ENCODE peak calls at places on chromosomes 12 and 14, in six cellular contexts. V, N, R, P, E and U are unnamed samples.

GRCh38 chr14:88870777-88871176 is 46.3 kb downstream of the TTC8 start:
- DNase-seq in V (no peak), N (no peak), R (no peak), P (no peak), E (no peak), U (no peak)

GRCh38 chr14:93059917-93060545 is 55.7 kb downstream of the ITPK1 start:
- DNase-seq in V (no peak), N (no peak), R (no peak), P (no peak), E (no peak), U (no peak)

GRCh38 chr14:24064856-24065255 is 6.5 kb upstream of the CPNE6 start:
- DNase-seq in V (no peak), N (no peak), R (no peak), P (no peak), E (no peak), U (no peak)

GRCh38 chr12:95663525-95663924 is 112.2 kb upstream of the USP44 start:
- DNase-seq in V (no peak), N (no peak), R (no peak), P (no peak), E (no peak), U (no peak)

GRCh38 chr14:23094666-23095195 is at the start of gene ACIN1:
- DNase-seq in V (peak; percentile 84), N (peak; percentile 100), R (peak; percentile 100), P (peak; percentile 89), E (no peak), U (no peak)

GRCh38 chr14:72754949-72755348 is 139.0 kb downstream of the DPF3 start:
- DNase-seq in V (no peak), N (no peak), R (no peak), P (no peak), E (no peak), U (no peak)

GRCh38 chr14:93064411-93065271 is 51.1 kb downstream of the ITPK1 start:
- DNase-seq in V (no peak), N (no peak), R (no peak), P (no peak), E (no peak), U (no peak)

GRCh38 chr14:96594961-96595360 is 92.8 kb downstream of the PAPOLA start:
- DNase-seq in V (no peak), N (no peak), R (no peak), P (no peak), E (no peak), U (no peak)

GRCh38 chr12:120797677-120798642 is 72.3 kb downstream of the ACADS start:
- DNase-seq in V (no peak), N (no peak), R (no peak), P (no peak), E (no peak), U (no peak)

GRCh38 chr12:75602111-75602510 is 90.7 kb upstream of the KRR1 start:
- DNase-seq in V (no peak), N (no peak), R (no peak), P (no peak), E (no peak), U (no peak)

GRCh38 chr14:36313206-36313605 is 7.2 kb downstream of the MBIP start:
- DNase-seq in V (no peak), N (no peak), R (no peak), P (no peak), E (no peak), U (no peak)

GRCh38 chr12:77855548-77855947 is 24.9 kb downstream of the NAV3 start:
- DNase-seq in V (no peak), N (no peak), R (no peak), P (peak; percentile 23), E (no peak), U (no peak)

GRCh38 chr12:89680409-89680808 is 28.2 kb downstream of the ATP2B1 start:
- DNase-seq in V (no peak), N (no peak), R (no peak), P (no peak), E (no peak), U (no peak)

GRCh38 chr14:90503582-90503981 is 106.8 kb downstream of the CALM1 start:
- DNase-seq in V (peak; percentile 12), N (no peak), R (no peak), P (no peak), E (no peak), U (no peak)

GRCh38 chr14:92425101-92425500 is 88.5 kb upstream of the RIN3 start:
- DNase-seq in V (no peak), N (no peak), R (no peak), P (peak; percentile 78), E (peak; percentile 46), U (peak; percentile 64)

GRCh38 chr12:30806989-30807694 is 52.4 kb upstream of the CAPRIN2 start:
- DNase-seq in V (no peak), N (peak; percentile 64), R (no peak), P (peak; percentile 70), E (no peak), U (peak; percentile 81)

GRCh38 chr12:943051-943450 is 6.4 kb downstream of the RAD52 start:
- DNase-seq in V (no peak), N (no peak), R (no peak), P (no peak), E (no peak), U (no peak)

GRCh38 chr12:113237748-113238147 is 16.5 kb downstream of the TPCN1 start:
- DNase-seq in V (no peak), N (no peak), R (no peak), P (no peak), E (no peak), U (no peak)

GRCh38 chr14:56359245-56359644 is 220.4 kb upstream of the TMEM260 start:
- DNase-seq in V (no peak), N (no peak), R (no peak), P (no peak), E (no peak), U (no peak)

GRCh38 chr12:116969615-116970575 is 59.1 kb downstream of the FBXW8 start:
- DNase-seq in V (no peak), N (no peak), R (no peak), P (no peak), E (no peak), U (no peak)

GRCh38 chr12:114186241-114187002 is 219.5 kb downstream of the TBX5 start:
- DNase-seq in V (no peak), N (no peak), R (no peak), P (no peak), E (no peak), U (no peak)

GRCh38 chr14:57928732-57929131 is 62.8 kb upstream of the SLC35F4 start:
- DNase-seq in V (no peak), N (no peak), R (no peak), P (no peak), E (no peak), U (no peak)

GRCh38 chr12:67630373-67631088 is 18.0 kb upstream of the DYRK2 start:
- DNase-seq in V (peak; percentile 95), N (peak; percentile 82), R (peak; percentile 64), P (no peak), E (no peak), U (peak; percentile 8)

GRCh38 chr12:132343294-132343972 is 14.0 kb upstream of the GALNT9 start:
- DNase-seq in V (no peak), N (no peak), R (no peak), P (no peak), E (no peak), U (no peak)